ENCODE peak calls at places on chromosomes 13 and 19, in four cellular contexts. One of them, this sample, is unnamed.
A peak's percentile ranks its signal among the peaks of the same experiment; 100 is the strongest.

GRCh38 chr19:50361290-50362029 is 4.0 kb downstream of the NAPSA start:
- DNase-seq in testis: no peak
- DNase-seq in lower lobe of right lung: peak; percentile 78
- DNase-seq in uterus: no peak
- DNase-seq in this sample: no peak

GRCh38 chr13:78060966-78061365 is 142.3 kb upstream of the EDNRB start:
- DNase-seq in testis: no peak
- DNase-seq in lower lobe of right lung: no peak
- DNase-seq in uterus: no peak
- DNase-seq in this sample: no peak

GRCh38 chr13:86881390-86881789 is 789.8 kb upstream of the SLITRK5 start:
- DNase-seq in testis: no peak
- DNase-seq in lower lobe of right lung: no peak
- DNase-seq in uterus: no peak
- DNase-seq in this sample: no peak

GRCh38 chr13:79533781-79534400 is 52.9 kb downstream of the NDFIP2 start:
- DNase-seq in testis: no peak
- DNase-seq in lower lobe of right lung: no peak
- DNase-seq in uterus: no peak
- DNase-seq in this sample: no peak

GRCh38 chr13:27975579-27976361 is 6.7 kb upstream of the CDX2 start:
- DNase-seq in testis: no peak
- DNase-seq in lower lobe of right lung: no peak
- DNase-seq in uterus: no peak
- DNase-seq in this sample: no peak

GRCh38 chr13:31951215-31951678 is 80.3 kb upstream of the FRY start:
- DNase-seq in testis: peak; percentile 51
- DNase-seq in lower lobe of right lung: peak; percentile 94
- DNase-seq in uterus: no peak
- DNase-seq in this sample: no peak

GRCh38 chr13:66995366-66995663 is 234.8 kb downstream of the PCDH9 start:
- DNase-seq in testis: no peak
- DNase-seq in lower lobe of right lung: no peak
- DNase-seq in uterus: no peak
- DNase-seq in this sample: no peak

GRCh38 chr13:105116966-105117365 is 1418.5 kb downstream of the EFNB2 start:
- DNase-seq in testis: no peak
- DNase-seq in lower lobe of right lung: no peak
- DNase-seq in uterus: no peak
- DNase-seq in this sample: no peak

GRCh38 chr19:49017666-49018351 is 918 bp upstream of the LHB start:
- DNase-seq in testis: peak; percentile 30
- DNase-seq in lower lobe of right lung: peak; percentile 67
- DNase-seq in uterus: peak; percentile 41
- DNase-seq in this sample: no peak

GRCh38 chr13:27789153-27789494 is 3.2 kb upstream of the GSX1 start:
- DNase-seq in testis: no peak
- DNase-seq in lower lobe of right lung: no peak
- DNase-seq in uterus: no peak
- DNase-seq in this sample: no peak

GRCh38 chr19:49820125-49820524 is 2.0 kb downstream of the MED25 start:
- DNase-seq in testis: peak; percentile 86
- DNase-seq in lower lobe of right lung: no peak
- DNase-seq in uterus: no peak
- DNase-seq in this sample: no peak

GRCh38 chr13:62626771-62627170 is 1211.1 kb upstream of the PCDH20 start:
- DNase-seq in testis: peak; percentile 42
- DNase-seq in lower lobe of right lung: no peak
- DNase-seq in uterus: no peak
- DNase-seq in this sample: no peak

GRCh38 chr13:39037880-39038568 is at the start of the genes NHLRC3 and PROSER1:
- DNase-seq in testis: peak; percentile 98
- DNase-seq in lower lobe of right lung: peak; percentile 94
- DNase-seq in uterus: peak; percentile 93
- DNase-seq in this sample: peak; percentile 87

GRCh38 chr19:48501446-48501960 is 10.1 kb downstream of the LMTK3 start:
- DNase-seq in testis: no peak
- DNase-seq in lower lobe of right lung: peak; percentile 89
- DNase-seq in uterus: no peak
- DNase-seq in this sample: no peak

GRCh38 chr13:85536706-85537105 is 262.5 kb downstream of the SLITRK6 start:
- DNase-seq in testis: no peak
- DNase-seq in lower lobe of right lung: no peak
- DNase-seq in uterus: no peak
- DNase-seq in this sample: no peak

GRCh38 chr13:36420437-36420891 is 11.8 kb upstream of the CCNA1 start:
- DNase-seq in testis: peak; percentile 89
- DNase-seq in lower lobe of right lung: peak; percentile 62
- DNase-seq in uterus: peak; percentile 75
- DNase-seq in this sample: peak; percentile 24

GRCh38 chr13:44955421-44955820 is 33.9 kb downstream of the NUFIP1 start:
- DNase-seq in testis: peak; percentile 87
- DNase-seq in lower lobe of right lung: peak; percentile 57
- DNase-seq in uterus: no peak
- DNase-seq in this sample: no peak

GRCh38 chr19:21482863-21483276 is 22.5 kb upstream of the ZNF429 start:
- DNase-seq in testis: peak; percentile 67
- DNase-seq in lower lobe of right lung: peak; percentile 68
- DNase-seq in uterus: peak; percentile 62
- DNase-seq in this sample: no peak

GRCh38 chr19:45163156-45163555 is 2.4 kb upstream of the NKPD1 start:
- DNase-seq in testis: no peak
- DNase-seq in lower lobe of right lung: no peak
- DNase-seq in uterus: no peak
- DNase-seq in this sample: no peak

GRCh38 chr19:49590971-49591730 is at the start of gene PRR12:
- DNase-seq in testis: peak; percentile 59
- DNase-seq in lower lobe of right lung: peak; percentile 74
- DNase-seq in uterus: peak; percentile 75
- DNase-seq in this sample: no peak

GRCh38 chr19:48896191-48896720 is 2.3 kb downstream of the TULP2 start:
- DNase-seq in testis: peak; percentile 78
- DNase-seq in lower lobe of right lung: peak; percentile 72
- DNase-seq in uterus: peak; percentile 81
- DNase-seq in this sample: no peak

GRCh38 chr19:33263325-33264023 is 37.8 kb upstream of the SLC7A10 start:
- DNase-seq in testis: no peak
- DNase-seq in lower lobe of right lung: no peak
- DNase-seq in uterus: no peak
- DNase-seq in this sample: no peak

GRCh38 chr13:99955107-99955746 is 16.3 kb downstream of the ZIC5 start:
- DNase-seq in testis: no peak
- DNase-seq in lower lobe of right lung: no peak
- DNase-seq in uterus: no peak
- DNase-seq in this sample: no peak

GRCh38 chr19:33400856-33401682 is 27.6 kb downstream of the CEBPG start:
- DNase-seq in testis: no peak
- DNase-seq in lower lobe of right lung: peak; percentile 41
- DNase-seq in uterus: no peak
- DNase-seq in this sample: no peak

GRCh38 chr13:80618777-80619176 is 277.9 kb upstream of the SPRY2 start:
- DNase-seq in testis: no peak
- DNase-seq in lower lobe of right lung: no peak
- DNase-seq in uterus: no peak
- DNase-seq in this sample: no peak

GRCh38 chr13:24328145-24328544 is 18.8 kb downstream of the C1QTNF9 start:
- DNase-seq in testis: no peak
- DNase-seq in lower lobe of right lung: no peak
- DNase-seq in uterus: no peak
- DNase-seq in this sample: no peak

GRCh38 chr19:2247433-2248101 is 1.6 kb upstream of the AMH start:
- DNase-seq in testis: no peak
- DNase-seq in lower lobe of right lung: no peak
- DNase-seq in uterus: no peak
- DNase-seq in this sample: no peak

GRCh38 chr19:45976180-45976579 is 2.5 kb upstream of the NOVA2 start:
- DNase-seq in testis: no peak
- DNase-seq in lower lobe of right lung: no peak
- DNase-seq in uterus: no peak
- DNase-seq in this sample: no peak

DNA sequence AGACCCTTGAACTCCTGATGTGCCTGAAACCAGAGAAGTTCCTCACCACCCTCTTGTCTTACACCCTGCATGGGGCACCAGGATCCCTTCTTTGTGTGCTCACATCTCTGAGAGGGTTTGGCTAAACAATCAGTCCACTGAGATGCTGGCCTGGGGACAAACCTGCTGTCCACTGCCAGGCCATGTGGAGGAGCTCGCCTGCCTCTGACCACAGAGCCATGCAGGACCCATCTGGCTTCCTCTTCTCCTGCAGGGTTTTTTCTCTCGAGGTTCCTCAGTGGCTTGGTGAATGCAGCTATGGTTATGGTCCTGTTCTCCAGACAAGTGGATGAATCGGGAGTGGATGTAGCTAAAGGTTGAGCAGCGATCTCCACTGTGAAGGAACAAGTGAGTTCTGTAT is 49.1 kb upstream of the MEDAG start:
- DNase-seq in testis: no peak
- DNase-seq in lower lobe of right lung: no peak
- DNase-seq in uterus: no peak
- DNase-seq in this sample: no peak
- TF ChIP-seq CTCF in testis: no peak
- TF ChIP-seq CTCF in lower lobe of right lung: no peak
- TF ChIP-seq CTCF in uterus: no peak
- TF ChIP-seq CTCF in this sample: peak; percentile 43

GRCh38 chr19:19470579-19470978 is 44.8 kb downstream of the TSSK6 start:
- DNase-seq in testis: no peak
- DNase-seq in lower lobe of right lung: no peak
- DNase-seq in uterus: no peak
- DNase-seq in this sample: no peak
- H3K4me3 ChIP-seq in testis: no peak overlapping the region
- H3K4me3 ChIP-seq in lower lobe of right lung: no peak overlapping the region
- H3K4me3 ChIP-seq in uterus: no peak overlapping the region
- H3K4me3 ChIP-seq in this sample: no peak overlapping the region

DNA sequence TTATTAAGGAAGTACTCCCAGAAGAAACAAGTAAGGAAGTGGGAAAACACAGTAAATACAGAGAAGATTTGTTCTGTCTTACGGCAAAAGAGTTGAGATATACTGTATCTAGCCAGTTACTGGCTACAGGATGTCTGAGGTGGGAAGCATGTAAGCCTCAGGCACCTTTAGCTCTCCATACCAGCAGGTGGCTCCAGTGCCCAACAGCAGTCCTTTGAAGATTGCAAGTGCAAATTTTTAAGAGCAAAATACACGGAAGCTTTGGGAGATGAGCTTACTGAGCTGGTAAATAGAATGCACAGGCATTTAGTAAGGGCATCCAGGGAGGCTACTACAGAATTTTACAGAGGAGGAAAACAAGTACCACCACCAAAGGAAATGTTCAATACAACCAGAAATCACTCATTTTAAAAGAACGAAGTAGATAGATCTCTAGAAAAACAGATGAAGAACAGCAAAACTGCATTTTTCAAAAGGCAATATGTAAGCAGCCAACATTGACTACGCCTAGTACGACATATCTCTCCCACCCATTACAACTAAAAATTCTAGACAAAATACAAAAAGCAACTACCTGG is 57.9 kb upstream of the VSTM2B start:
- DNase-seq in testis: no peak
- DNase-seq in lower lobe of right lung: no peak
- DNase-seq in uterus: no peak
- DNase-seq in this sample: peak; percentile 2
- TF ChIP-seq CTCF in testis: no peak
- TF ChIP-seq CTCF in lower lobe of right lung: no peak
- TF ChIP-seq CTCF in uterus: no peak
- TF ChIP-seq CTCF in this sample: peak; percentile 63

GRCh38 chr19:964761-965694 is 19.1 kb upstream of the WDR18 start:
- DNase-seq in testis: no peak
- DNase-seq in lower lobe of right lung: no peak
- DNase-seq in uterus: no peak
- DNase-seq in this sample: no peak
- H3K4me3 ChIP-seq in testis: no peak overlapping the region
- H3K4me3 ChIP-seq in lower lobe of right lung: no peak overlapping the region
- H3K4me3 ChIP-seq in uterus: no peak overlapping the region
- H3K4me3 ChIP-seq in this sample: no peak overlapping the region

GRCh38 chr13:81636120-81636519 is 1295.2 kb upstream of the SPRY2 start:
- DNase-seq in testis: no peak
- DNase-seq in lower lobe of right lung: no peak
- DNase-seq in uterus: no peak
- DNase-seq in this sample: no peak

DNA sequence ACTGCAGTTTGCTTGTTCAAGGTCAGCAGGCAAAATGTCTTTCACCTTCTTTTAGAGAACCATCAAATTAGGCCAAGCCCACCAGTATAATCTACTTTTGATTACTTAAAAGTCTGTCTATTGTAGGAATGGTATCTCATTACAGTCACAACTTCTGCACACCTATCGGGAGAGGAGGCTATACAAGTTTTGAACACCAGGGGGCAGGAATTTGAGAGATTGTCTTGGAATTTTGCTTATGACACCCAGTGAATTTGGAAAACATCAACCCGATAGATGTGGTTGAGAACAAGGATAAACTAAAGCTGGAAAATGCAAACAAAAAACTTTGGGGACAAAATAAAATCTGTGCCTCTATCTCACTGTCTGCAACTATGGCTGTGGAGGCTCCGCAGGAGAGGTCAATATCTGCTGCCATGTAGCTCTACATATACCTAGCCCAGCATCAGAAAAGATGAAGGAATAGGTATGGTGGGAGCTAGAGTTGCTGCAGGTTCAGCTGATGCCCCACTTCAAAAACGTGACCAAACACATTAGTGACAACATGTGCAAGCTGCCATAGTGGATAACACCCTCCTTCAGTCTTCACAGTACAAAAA is 1299.2 kb upstream of the SPRY2 start:
- DNase-seq in testis: peak; percentile 65
- DNase-seq in lower lobe of right lung: no peak
- DNase-seq in uterus: no peak
- DNase-seq in this sample: no peak
- TF ChIP-seq CTCF in testis: no peak
- TF ChIP-seq CTCF in lower lobe of right lung: peak; percentile 34
- TF ChIP-seq CTCF in uterus: no peak
- TF ChIP-seq CTCF in this sample: no peak

DNA sequence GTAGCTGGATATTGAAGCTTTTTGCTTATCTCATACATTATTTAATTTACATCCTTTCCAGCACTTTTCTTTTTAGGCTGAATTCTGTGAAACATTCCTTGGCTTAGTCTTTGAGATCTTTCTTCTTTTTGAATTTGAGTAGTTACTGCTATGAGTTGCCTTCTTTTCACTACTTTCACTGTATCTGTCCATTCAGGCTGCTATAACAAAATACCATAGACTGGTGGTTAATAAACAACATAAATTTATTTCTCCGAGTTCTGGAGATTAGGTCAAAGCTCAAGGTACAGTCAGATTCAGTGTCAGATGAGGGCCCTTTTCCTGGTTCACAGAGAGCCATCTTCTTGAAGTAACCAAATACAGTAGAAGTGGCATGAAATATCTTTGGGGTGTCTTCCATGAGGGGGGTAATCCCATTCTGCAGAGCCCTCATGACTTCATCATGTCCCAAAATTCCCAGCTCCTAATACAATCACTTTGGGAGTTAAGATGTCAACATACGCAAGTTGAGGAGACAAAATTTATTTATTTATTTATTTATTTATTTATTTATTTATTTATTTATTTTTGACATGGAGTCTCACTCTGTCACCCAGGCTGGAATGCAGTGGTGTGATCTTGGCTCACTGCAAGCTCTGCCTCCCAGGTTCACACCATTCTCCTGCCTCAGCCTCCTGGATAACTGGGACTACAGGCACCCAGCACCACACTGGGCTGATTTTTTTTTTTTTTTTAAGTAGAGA is 15.7 kb downstream of the ZNF846 start:
- DNase-seq in testis: no peak
- DNase-seq in lower lobe of right lung: no peak
- DNase-seq in uterus: no peak
- DNase-seq in this sample: no peak
- H3K4me3 ChIP-seq in testis: no peak overlapping the region
- H3K4me3 ChIP-seq in lower lobe of right lung: no peak overlapping the region
- H3K4me3 ChIP-seq in uterus: no peak overlapping the region
- H3K4me3 ChIP-seq in this sample: no peak overlapping the region

This sample was measured in AG09309.